ENCODE peak calls at places on chromosome 22, in eight cellular contexts. C is NCI-H1417 treated with DMSO at 0.1 percent for 48 hours; A is H54; H is T-helper 9 cell; Z is CD8-positive, alpha-beta T cell; L is stimulated activated CD4-positive, alpha-beta T cell treated with anti-CD3 and anti-CD28 coated beads, Interleukin-4, amount 100 ng/mL, for 1 hour; B is stimulated activated CD8-positive, alpha-beta memory T cell treated with anti-CD3 and anti-CD28 coated beads, Interleukin-4, amount 100 ng/mL, for 4 hours; M is NCI-H460. K is an unnamed sample.
A peak's percentile ranks its signal among the peaks of the same experiment; 100 is the strongest.

GRCh38 chr22:44587004-44587793 is 89.2 kb upstream of the RTL6 start:
- DNase-seq in C (peak; percentile 81), A (no peak), H (no peak), Z (no peak), L (no peak), B (no peak), M (no peak), K (no peak)

GRCh38 chr22:50047346-50047745 is 10.8 kb downstream of the TTLL8 start:
- DNase-seq in C (no peak), A (no peak), H (no peak), Z (no peak), L (no peak), B (no peak), M (no peak), K (no peak)

GRCh38 chr22:19879248-19879575 is 24.5 kb upstream of the GNB1L start:
- DNase-seq in C (no peak), A (no peak), H (no peak), Z (no peak), L (no peak), B (no peak), M (no peak), K (no peak)

GRCh38 chr22:38700271-38700788 is 413 bp downstream of the JOSD1 start:
- DNase-seq in C (no peak), A (no peak), H (no peak), Z (no peak), L (no peak), B (no peak), M (peak; percentile 12), K (peak; percentile 32)

GRCh38 chr22:48753381-48753730 is 1074.3 kb downstream of the BRD1 start:
- DNase-seq in C (no peak), A (no peak), H (no peak), Z (no peak), L (no peak), B (no peak), M (no peak), K (no peak)

GRCh38 chr22:40347300-40347699 is 1.0 kb downstream of the ADSL start:
- DNase-seq in C (no peak), A (no peak), H (no peak), Z (no peak), L (no peak), B (no peak), M (no peak), K (no peak)

GRCh38 chr22:48489551-48490512 is 1337.8 kb downstream of the BRD1 start:
- DNase-seq in C (no peak), A (no peak), H (no peak), Z (no peak), L (no peak), B (no peak), M (no peak), K (no peak)

GRCh38 chr22:49906071-49906798 is 12.0 kb downstream of the ALG12 start:
- DNase-seq in C (no peak), A (no peak), H (no peak), Z (no peak), L (no peak), B (no peak), M (no peak), K (no peak)

GRCh38 chr22:22703715-22704114 is 59.3 kb downstream of the GGTLC2 start:
- DNase-seq in C (no peak), A (no peak), H (no peak), Z (no peak), L (no peak), B (no peak), M (no peak), K (no peak)

GRCh38 chr22:44623771-44624510 is 78.1 kb upstream of the PRR5 start:
- DNase-seq in C (no peak), A (peak; percentile 22), H (no peak), Z (peak; percentile 35), L (no peak), B (no peak), M (peak; percentile 46), K (peak; percentile 37)

GRCh38 chr22:44325718-44326548 is 13.2 kb upstream of the SHISAL1 start:
- DNase-seq in C (no peak), A (no peak), H (no peak), Z (no peak), L (no peak), B (no peak), M (no peak), K (no peak)

GRCh38 chr22:31272522-31273446 is 19.5 kb downstream of the PIK3IP1 start:
- DNase-seq in C (no peak), A (peak; percentile 44), H (no peak), Z (peak; percentile 64), L (peak; percentile 43), B (no peak), M (peak; percentile 47), K (peak; percentile 46)

GRCh38 chr22:48169227-48169626 is 1406.8 kb downstream of the TBC1D22A start:
- DNase-seq in C (no peak), A (no peak), H (no peak), Z (no peak), L (no peak), B (no peak), M (no peak), K (no peak)

GRCh38 chr22:37428649-37429586 is 1.6 kb upstream of the ELFN2 start:
- DNase-seq in C (no peak), A (no peak), H (peak; percentile 53), Z (peak; percentile 71), L (peak; percentile 66), B (peak; percentile 19), M (peak; percentile 43), K (peak; percentile 65)

GRCh38 chr22:17085277-17086091 is 684 bp downstream of the IL17RA start:
- DNase-seq in C (no peak), A (no peak), H (peak; percentile 25), Z (peak; percentile 26), L (peak; percentile 48), B (no peak), M (no peak), K (no peak)

GRCh38 chr22:37534445-37534844 is 15.2 kb upstream of the CARD10 start:
- DNase-seq in C (no peak), A (no peak), H (no peak), Z (no peak), L (no peak), B (no peak), M (no peak), K (no peak)

GRCh38 chr22:21612858-21613257 is 17.0 kb downstream of the YDJC start:
- DNase-seq in C (no peak), A (no peak), H (no peak), Z (no peak), L (no peak), B (no peak), M (no peak), K (no peak)

GRCh38 chr22:27576413-27576812 is 225.1 kb downstream of the MN1 start:
- DNase-seq in C (no peak), A (no peak), H (no peak), Z (no peak), L (no peak), B (no peak), M (no peak), K (no peak)

GRCh38 chr22:31107206-31108118 is at the start of gene SELENOM:
- DNase-seq in C (no peak), A (peak; percentile 92), H (peak; percentile 82), Z (peak; percentile 85), L (peak; percentile 85), B (peak; percentile 60), M (peak; percentile 97), K (peak; percentile 83)

GRCh38 chr22:30206964-30207363 is 39.6 kb downstream of the LIF start:
- DNase-seq in C (no peak), A (peak; percentile 49), H (no peak), Z (no peak), L (no peak), B (no peak), M (peak; percentile 88), K (peak; percentile 61)

GRCh38 chr22:31337178-31337577 is 9.0 kb downstream of the PATZ1 start:
- DNase-seq in C (no peak), A (peak; percentile 24), H (no peak), Z (no peak), L (no peak), B (no peak), M (no peak), K (no peak)

GRCh38 chr22:32475428-32476010 is 908 bp downstream of the FBXO7 start:
- DNase-seq in C (no peak), A (no peak), H (no peak), Z (peak; percentile 19), L (peak; percentile 20), B (no peak), M (no peak), K (no peak)

GRCh38 chr22:31436132-31436531 is 36.7 kb downstream of the DRG1 start:
- DNase-seq in C (no peak), A (no peak), H (no peak), Z (no peak), L (no peak), B (no peak), M (no peak), K (no peak)

GRCh38 chr22:49685116-49685515 is 142.6 kb downstream of the BRD1 start:
- DNase-seq in C (no peak), A (no peak), H (no peak), Z (no peak), L (no peak), B (no peak), M (no peak), K (no peak)

GRCh38 chr22:46067159-46068111 is 82.9 kb upstream of the PPARA start:
- DNase-seq in C (no peak), A (no peak), H (no peak), Z (no peak), L (no peak), B (no peak), M (no peak), K (no peak)

GRCh38 chr22:35681454-35682050 is 33.3 kb downstream of the APOL6 start:
- DNase-seq in C (no peak), A (no peak), H (no peak), Z (no peak), L (no peak), B (no peak), M (no peak), K (no peak)

GRCh38 chr22:30502153-30502552 is 3.3 kb downstream of the SEC14L4 start:
- DNase-seq in C (no peak), A (no peak), H (no peak), Z (no peak), L (no peak), B (no peak), M (no peak), K (no peak)

GRCh38 chr22:31218565-31219262 is 6.6 kb downstream of the LIMK2 start:
- DNase-seq in C (no peak), A (no peak), H (no peak), Z (no peak), L (no peak), B (no peak), M (no peak), K (no peak)

GRCh38 chr22:36585841-36586240 is 56.9 kb upstream of the EIF3D start:
- DNase-seq in C (no peak), A (peak; percentile 20), H (no peak), Z (no peak), L (no peak), B (no peak), M (no peak), K (no peak)

GRCh38 chr22:28183078-28183870 is 264.2 kb upstream of the PITPNB start:
- DNase-seq in C (no peak), A (no peak), H (no peak), Z (no peak), L (no peak), B (no peak), M (no peak), K (no peak)

GRCh38 chr22:47007496-47007895 is 245.0 kb downstream of the TBC1D22A start:
- DNase-seq in C (no peak), A (no peak), H (no peak), Z (no peak), L (no peak), B (no peak), M (no peak), K (no peak)

GRCh38 chr22:23270212-23270733 is 90.0 kb downstream of the BCR start:
- DNase-seq in C (no peak), A (no peak), H (no peak), Z (no peak), L (no peak), B (no peak), M (no peak), K (no peak)

GRCh38 chr22:50318698-50319411 is 8.0 kb downstream of the DENND6B start:
- DNase-seq in C (no peak), A (no peak), H (no peak), Z (no peak), L (no peak), B (no peak), M (no peak), K (peak; percentile 15)

GRCh38 chr22:27105142-27106025 is 448.0 kb downstream of the MIAT start:
- DNase-seq in C (no peak), A (peak; percentile 23), H (no peak), Z (no peak), L (no peak), B (no peak), M (no peak), K (no peak)